ENCODE peak calls at places on chromosomes 4 and X, in seven cellular contexts. S is progenitor cell of endocrine pancreas, J is PC-3, B is Calu3, Y is upper lobe of left lung, X is HFFc6, M is glutamatergic neuron. N is an unnamed sample.

GRCh38 chrX:54920610-54921426 is at the start of gene TRO:
- DNase-seq in Y (no peak), S (no peak), B (no peak), X (no peak), J (no peak), M (peak; percentile 70), N (peak; percentile 56)

GRCh38 chr4:24521544-24521943 is 62.8 kb downstream of the DHX15 start:
- DNase-seq in Y (no peak), X (no peak), S (no peak), J (no peak), B (no peak), M (no peak), N (no peak)

GRCh38 chrX:19709117-19709811 is 178.1 kb downstream of the SH3KBP1 start:
- DNase-seq in B (no peak), S (no peak), X (no peak), M (no peak), J (no peak), Y (no peak), N (no peak)

GRCh38 chr4:96228463-96228862 is 388.6 kb downstream of the PDHA2 start:
- DNase-seq in B (no peak), M (no peak), Y (no peak), S (no peak), J (no peak), X (no peak), N (no peak)

GRCh38 chr4:81565137-81565870 is 93.6 kb upstream of the RASGEF1B start:
- DNase-seq in S (no peak), M (peak; percentile 43), B (peak; percentile 48), Y (peak; percentile 73), X (no peak), J (peak; percentile 23), N (peak; percentile 41)

GRCh38 chr4:47704693-47705325 is 133.1 kb downstream of the CORIN start:
- DNase-seq in S (no peak), Y (peak; percentile 63), M (peak; percentile 52), J (peak; percentile 38), X (peak; percentile 6), B (peak; percentile 42), N (peak; percentile 48)

GRCh38 chr4:37666625-37667071 is 19.5 kb downstream of the RELL1 start:
- DNase-seq in M (no peak), B (peak; percentile 64), Y (peak; percentile 84), J (peak; percentile 84), X (peak; percentile 87), S (no peak), N (no peak)

GRCh38 chr4:53937327-53937726 is 127.1 kb downstream of the CHIC2 start:
- DNase-seq in J (no peak), X (no peak), Y (no peak), M (no peak), S (no peak), B (no peak), N (no peak)

GRCh38 chr4:185128272-185129119 is 14.6 kb upstream of the SLC25A4 start:
- DNase-seq in M (peak; percentile 52), Y (peak; percentile 49), S (peak; percentile 35), J (no peak), B (peak; percentile 24), X (no peak), N (peak; percentile 62)

GRCh38 chr4:4780634-4781287 is 78.7 kb upstream of the MSX1 start:
- DNase-seq in S (no peak), Y (no peak), X (peak; percentile 65), B (no peak), M (no peak), J (peak; percentile 13), N (no peak)

GRCh38 chr4:7031526-7032449 is 11.4 kb upstream of the TADA2B start:
- DNase-seq in B (no peak), J (no peak), S (no peak), M (no peak), X (no peak), Y (no peak), N (no peak)

GRCh38 chr4:129043523-129043922 is 49.8 kb downstream of the SCLT1 start:
- DNase-seq in M (no peak), S (no peak), X (peak; percentile 27), Y (no peak), J (peak; percentile 23), B (no peak), N (no peak)

GRCh38 chr4:30718889-30719252 is 1.3 kb upstream of the PCDH7 start:
- DNase-seq in M (no peak), Y (no peak), X (no peak), J (peak; percentile 33), B (no peak), S (no peak), N (peak; percentile 38)

GRCh38 chr4:167100120-167100519 is 134.2 kb downstream of the SPOCK3 start:
- DNase-seq in M (no peak), B (peak; percentile 7), X (no peak), S (no peak), J (peak; percentile 73), Y (no peak), N (no peak)

GRCh38 chrX:134236690-134237362 is at the start of gene CCDC160:
- DNase-seq in M (peak; percentile 78), S (peak; percentile 64), X (no peak), B (peak; percentile 75), Y (peak; percentile 44), J (peak; percentile 51), N (peak; percentile 90)

DNA sequence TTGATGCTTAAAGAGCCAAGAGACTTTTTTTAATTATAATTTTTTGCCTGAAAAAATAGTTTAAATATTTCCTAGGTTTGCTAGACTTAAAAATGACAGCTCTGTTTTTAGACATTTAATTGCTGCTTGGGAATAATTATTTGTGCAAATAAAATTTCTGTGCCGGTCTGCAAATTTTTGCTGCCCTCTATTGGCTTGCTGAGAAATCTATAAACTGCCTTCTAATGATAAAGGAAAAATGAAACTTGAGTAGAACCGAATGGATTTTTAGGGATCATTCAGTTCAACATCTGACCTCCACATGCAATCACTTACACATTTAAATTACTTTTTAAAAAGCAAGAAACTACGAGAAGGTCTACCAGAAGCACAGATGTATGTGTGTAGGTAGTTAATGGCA is 434.0 kb downstream of the FAM133A start:
- DNase-seq in M (no peak), B (no peak), S (no peak), Y (no peak), J (peak; percentile 15), X (no peak), N (no peak)
- TF ChIP-seq CTCF in M (no peak), B (no peak), S (no peak), Y (no peak), J (peak; percentile 54), X (peak; percentile 30), N (no peak)

GRCh38 chr4:121114756-121115155 is 42.4 kb upstream of the NDNF start:
- DNase-seq in M (no peak), J (no peak), X (no peak), S (no peak), Y (no peak), B (no peak), N (no peak)

GRCh38 chr4:121108557-121108956 is 36.2 kb upstream of the NDNF start:
- DNase-seq in M (no peak), Y (no peak), X (no peak), J (no peak), S (no peak), B (no peak), N (no peak)

GRCh38 chr4:121107507-121107906 is 35.2 kb upstream of the NDNF start:
- DNase-seq in S (no peak), B (no peak), J (no peak), Y (no peak), X (no peak), M (no peak), N (no peak)

GRCh38 chr4:121113680-121114079 is 41.3 kb upstream of the NDNF start:
- DNase-seq in B (no peak), J (no peak), M (no peak), S (no peak), Y (no peak), X (no peak), N (no peak)

DNA sequence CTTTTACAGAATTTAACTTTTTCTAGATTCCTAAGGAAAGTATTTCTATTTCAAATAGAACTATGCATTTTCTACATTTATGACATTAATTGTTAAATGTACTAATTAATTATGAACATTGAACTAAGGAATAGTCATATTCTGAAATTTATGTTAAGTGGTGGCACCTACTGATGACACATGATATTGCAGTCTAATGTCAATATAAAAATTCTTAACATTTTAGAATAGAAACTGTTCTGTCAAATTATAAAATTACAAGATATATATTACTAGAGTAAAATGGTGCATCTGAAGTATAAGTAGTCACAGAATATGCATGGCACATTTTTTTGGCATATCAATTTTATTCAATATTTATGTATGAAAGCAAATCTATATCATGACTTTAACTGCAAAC is 40.2 kb upstream of the NDNF start:
- DNase-seq in B (no peak), X (no peak), M (no peak), S (no peak), J (no peak), Y (no peak), N (no peak)
- TF ChIP-seq CTCF in B (no peak), X (peak; percentile 76), M (peak; percentile 76), S (peak; percentile 43), J (peak; percentile 51), Y (peak; percentile 23), N (peak; percentile 37)

DNA sequence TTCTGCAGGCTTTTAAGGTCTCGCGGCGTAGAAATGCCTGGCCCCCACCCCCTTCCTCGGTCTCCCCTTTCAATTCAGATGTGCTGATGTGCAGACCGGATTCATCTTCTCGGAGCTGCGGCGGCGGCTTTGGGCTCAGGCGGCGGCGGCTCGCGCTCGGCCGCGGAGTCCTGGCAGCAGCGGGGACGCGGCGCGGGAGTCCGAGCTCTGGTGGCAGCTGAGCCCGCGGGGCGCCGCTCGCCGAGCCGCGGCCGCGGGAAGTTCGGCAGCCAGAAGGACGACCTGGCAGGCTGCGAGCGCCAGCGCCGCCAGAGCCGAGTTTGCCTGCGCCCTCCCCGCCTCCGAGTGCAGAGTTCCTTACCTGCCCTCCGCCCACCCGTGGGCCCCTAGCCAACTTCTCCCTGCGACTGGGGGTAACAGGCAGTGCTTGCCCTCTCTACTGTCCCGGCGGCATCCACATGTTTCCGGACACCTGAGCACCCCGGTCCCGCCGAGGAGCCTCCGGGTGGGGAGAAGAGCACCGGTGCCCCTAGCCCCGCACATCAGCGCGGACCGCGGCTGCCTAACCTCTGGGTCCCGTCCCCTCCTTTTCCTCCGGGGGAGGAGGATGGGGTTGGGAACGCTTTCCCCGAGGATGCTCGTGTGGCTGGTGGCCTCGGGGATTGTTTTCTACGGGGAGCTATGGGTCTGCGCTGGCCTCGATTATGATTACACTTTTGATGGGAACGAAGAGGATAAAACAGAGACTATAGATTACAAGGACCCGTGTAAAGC is 448 bp downstream of the TLL1 start:
- DNase-seq in X (no peak), Y (peak; percentile 28), J (peak; percentile 44), M (peak; percentile 69), B (peak; percentile 23), S (peak; percentile 37), N (peak; percentile 69)
- TF ChIP-seq CTCF in X (no peak), Y (no peak), J (no peak), M (no peak), B (no peak), S (no peak), N (no peak)

GRCh38 chrX:71096702-71097032 is 1.0 kb downstream of the FOXO4 start:
- DNase-seq in J (no peak), M (no peak), Y (no peak), S (no peak), X (no peak), B (no peak), N (no peak)

GRCh38 chrX:71099736-71100135 is 4.1 kb downstream of the FOXO4 start:
- DNase-seq in M (no peak), X (no peak), Y (no peak), S (no peak), J (no peak), B (no peak), N (no peak)

GRCh38 chrX:71098951-71099506 is 3.4 kb downstream of the FOXO4 start:
- DNase-seq in X (no peak), S (no peak), Y (no peak), J (no peak), M (no peak), B (no peak), N (no peak)

GRCh38 chrX:71095971-71096701 is 485 bp downstream of the FOXO4 start:
- DNase-seq in S (no peak), Y (peak; percentile 25), J (peak; percentile 26), X (no peak), B (peak; percentile 6), M (peak; percentile 23), N (peak; percentile 22)

GRCh38 chrX:71098302-71098701 is 2.7 kb downstream of the FOXO4 start:
- DNase-seq in J (peak; percentile 42), Y (peak; percentile 70), M (peak; percentile 53), S (no peak), B (peak; percentile 59), X (no peak), N (peak; percentile 51)
- TF ChIP-seq CTCF in J (peak; percentile 62), Y (peak; percentile 46), M (peak; percentile 45), S (peak; percentile 41), B (peak; percentile 51), X (peak; percentile 71), N (no peak)